ENCODE peak calls at places on chromosomes 2 and 18, in four cellular contexts. G, Q, C and B are unnamed samples.

GRCh38 chr2:178072383-178073301 is at the start of gene PDE11A:
- DNase-seq in G (no peak), Q (peak), C (peak), B (peak)

GRCh38 chr2:150853258-150853657 is 365.8 kb upstream of the RND3 start:
- DNase-seq in G (no peak), Q (no peak), C (no peak), B (no peak)

GRCh38 chr2:163157411-163157810 is 318.8 kb upstream of the KCNH7 start:
- DNase-seq in G (no peak), Q (no peak), C (no peak), B (no peak)

GRCh38 chr2:216292475-216292874 is 79.8 kb downstream of the MARCHF4 start:
- DNase-seq in G (no peak), Q (no peak), C (no peak), B (no peak)

GRCh38 chr2:24489942-24490673 is 946 bp upstream of the NCOA1 start:
- DNase-seq in G (no peak), Q (peak), C (peak), B (no peak)

GRCh38 chr2:7029291-7030059 is 112.3 kb downstream of the RNF144A start:
- DNase-seq in G (no peak), Q (no peak), C (no peak), B (no peak)

GRCh38 chr2:200618590-200619021 is 32.8 kb downstream of the AOX1 start:
- DNase-seq in G (no peak), Q (no peak), C (no peak), B (no peak)

GRCh38 chr2:125224830-125225229 is 1199.7 kb downstream of the CNTNAP5 start:
- DNase-seq in G (no peak), Q (no peak), C (no peak), B (no peak)

GRCh38 chr18:59051470-59052165 is 88.1 kb upstream of the SEC11C start:
- DNase-seq in G (no peak), Q (no peak), C (no peak), B (no peak)

GRCh38 chr18:80249217-80250093 is 2.1 kb upstream of the PARD6G start:
- DNase-seq in G (no peak), Q (no peak), C (no peak), B (no peak)

GRCh38 chr18:45312727-45313126 is 302.5 kb upstream of the SLC14A2 start:
- DNase-seq in G (no peak), Q (no peak), C (no peak), B (no peak)

GRCh38 chr18:21145371-21145770 is 33.8 kb upstream of the ROCK1 start:
- DNase-seq in G (no peak), Q (no peak), C (no peak), B (no peak)

GRCh38 chr2:39175391-39175790 is 54.5 kb upstream of the SOS1 start:
- DNase-seq in G (no peak), Q (no peak), C (no peak), B (no peak)

GRCh38 chr2:232075080-232075479 is 113.6 kb downstream of the DIS3L2 start:
- DNase-seq in G (no peak), Q (no peak), C (no peak), B (no peak)

DNA sequence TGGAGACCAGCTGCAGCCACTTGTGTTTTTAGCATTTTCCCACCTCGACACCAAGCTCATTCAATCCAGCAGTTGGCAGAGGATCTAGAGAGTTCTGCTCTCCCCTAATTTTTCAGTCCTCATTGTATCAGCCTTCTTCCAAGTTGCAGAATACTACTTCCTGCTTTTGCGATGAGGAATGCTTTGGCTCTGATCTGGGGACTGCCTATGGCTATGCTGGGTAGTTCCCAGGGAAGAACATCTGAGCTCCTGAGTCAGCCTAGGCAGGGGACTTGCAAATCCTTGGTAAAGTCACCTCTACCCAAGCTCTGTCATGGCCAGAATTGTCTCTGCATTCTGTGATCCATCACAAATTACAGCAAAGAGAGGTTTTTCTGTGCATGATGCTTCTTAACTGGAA is 139.4 kb upstream of the RAB12 start:
- DNase-seq in G (no peak), Q (no peak), C (no peak), B (no peak)
- H3K27ac ChIP-seq in G (no peak), Q (no peak), C (no peak), B (no peak)

GRCh38 chr2:37180640-37181039 is 7.8 kb downstream of the SULT6B1 start:
- DNase-seq in G (no peak), Q (no peak), C (no peak), B (no peak)

GRCh38 chr2:37180006-37180639 is 8.3 kb downstream of the SULT6B1 start:
- DNase-seq in G (no peak), Q (no peak), C (no peak), B (no peak)

DNA sequence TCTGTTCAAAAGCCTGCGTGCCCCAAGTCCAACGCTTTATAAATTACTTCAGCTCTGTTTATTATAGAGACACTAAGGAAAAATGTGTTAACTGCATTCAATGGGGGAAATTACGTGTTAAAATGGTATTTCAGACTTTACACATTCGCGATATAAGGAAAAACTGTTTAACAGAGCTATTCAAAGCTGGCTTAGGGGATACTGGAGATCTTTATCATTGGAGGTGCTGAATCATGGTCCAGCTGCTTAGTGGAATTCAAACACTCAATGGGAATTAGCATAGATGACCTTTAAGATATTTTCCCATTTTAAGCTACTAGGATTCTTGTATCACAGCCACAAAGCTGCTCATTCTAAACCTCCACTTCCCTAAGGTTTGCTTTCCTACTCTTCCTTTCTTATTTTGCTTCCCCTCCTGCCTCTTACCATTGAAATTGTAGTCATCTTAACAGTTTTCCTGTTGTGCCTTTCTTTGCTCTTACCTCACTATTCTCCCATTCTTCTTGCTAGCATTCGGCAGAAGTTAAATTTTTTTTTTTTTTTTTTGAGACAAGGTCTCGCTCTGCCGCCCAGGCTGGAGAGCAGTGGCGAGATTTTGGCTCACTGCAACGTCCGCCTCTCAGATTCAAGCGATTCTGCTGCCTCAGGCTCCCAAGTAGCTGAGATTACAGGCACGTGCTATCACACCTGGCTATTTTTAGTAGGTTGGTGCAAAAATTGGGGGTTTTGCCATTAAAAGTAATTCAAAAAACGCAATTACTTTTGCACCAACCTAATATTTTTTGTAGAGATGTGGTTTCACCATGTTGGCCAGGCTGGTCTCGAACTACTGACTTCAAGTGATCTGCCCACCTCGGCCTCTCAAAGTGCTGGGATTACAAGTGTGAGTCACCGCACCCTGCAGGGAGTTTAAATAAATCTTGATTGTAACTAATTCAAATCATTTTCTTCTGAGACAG is 6.5 kb downstream of the SULT6B1 start:
- DNase-seq in G (no peak), Q (no peak), C (no peak), B (no peak)
- H3K27ac ChIP-seq in G (no peak), Q (no peak), C (no peak), B (no peak)

GRCh38 chr2:88885679-88886402 is 194.4 kb downstream of the RPIA start:
- DNase-seq in G (no peak), Q (no peak), C (no peak), B (no peak)
- H3K27ac ChIP-seq in G (no peak), Q (no peak), C (no peak), B (no peak)

DNA sequence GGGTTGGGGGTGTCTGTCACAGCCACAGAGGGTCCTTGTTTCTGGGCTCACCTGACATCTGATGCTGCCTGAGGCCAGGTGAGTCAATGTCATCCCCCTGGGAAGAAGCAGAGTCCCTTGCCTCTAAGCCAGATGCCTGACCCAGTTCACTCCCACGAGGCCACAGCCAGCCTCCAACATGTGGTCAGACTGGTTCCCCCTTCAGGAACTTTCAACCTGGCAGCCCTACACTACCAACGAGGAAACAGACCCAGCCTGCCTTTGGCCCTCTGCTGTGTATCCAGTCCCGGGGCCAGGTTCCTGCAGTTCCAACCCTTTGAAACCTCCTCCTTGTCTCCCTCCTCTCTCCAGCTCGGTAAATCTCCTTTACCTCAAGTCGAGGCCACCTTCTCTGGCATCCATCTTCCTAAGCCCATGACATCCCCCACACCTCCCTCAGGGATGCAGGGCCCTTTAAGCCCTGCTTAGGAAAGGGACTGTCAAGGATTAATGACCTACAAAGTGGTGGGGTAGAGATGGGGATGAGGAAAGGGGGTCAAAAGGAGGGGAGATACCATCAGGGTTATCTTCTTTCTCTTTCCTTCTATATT is 49.2 kb upstream of the SMAD2 start:
- DNase-seq in G (no peak), Q (no peak), C (no peak), B (no peak)
- H3K27ac ChIP-seq in G (no peak), Q (no peak), C (no peak), B (no peak)

GRCh38 chr2:157386747-157387146 is 57.1 kb downstream of the CYTIP start:
- DNase-seq in G (no peak), Q (no peak), C (no peak), B (no peak)

GRCh38 chr2:157388827-157389226 is 55.1 kb downstream of the CYTIP start:
- DNase-seq in G (no peak), Q (no peak), C (no peak), B (no peak)

GRCh38 chr2:157386247-157386646 is 57.6 kb downstream of the CYTIP start:
- DNase-seq in G (no peak), Q (no peak), C (no peak), B (no peak)
- H3K27ac ChIP-seq in G (no peak), Q (no peak), C (no peak), B (no peak)

GRCh38 chr2:109446531-109447131 is 167.1 kb downstream of the SEPTIN10 start:
- DNase-seq in G (no peak), Q (peak), C (no peak), B (peak)
- H3K27ac ChIP-seq in G (no peak), Q (no peak), C (no peak), B (peak)

GRCh38 chr2:108260773-108261172 is 21.0 kb downstream of the SULT1C3 start:
- DNase-seq in G (no peak), Q (no peak), C (no peak), B (no peak)
- H3K27ac ChIP-seq in G (no peak), Q (no peak), C (no peak), B (no peak)

DNA sequence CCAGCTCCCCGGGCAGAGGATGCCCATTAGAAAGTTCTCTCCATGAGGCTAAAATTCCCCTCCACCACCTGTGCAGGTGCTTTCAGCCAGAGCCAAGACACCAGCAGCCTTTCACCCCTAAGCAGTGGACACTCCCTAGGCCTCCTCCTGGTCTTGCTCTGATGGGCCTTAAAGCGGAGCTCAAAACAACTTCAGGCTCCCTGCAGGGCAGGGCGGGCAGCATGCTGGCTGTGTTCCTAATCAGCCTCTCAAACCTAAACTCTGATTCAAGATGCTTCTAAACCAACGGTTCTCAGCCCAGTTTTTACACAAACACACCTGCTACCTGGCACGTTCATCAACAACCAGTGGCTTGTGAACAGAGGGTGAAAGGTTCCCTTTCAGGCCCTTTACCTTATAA is 254.4 kb downstream of the TWIST2 start:
- DNase-seq in G (no peak), Q (no peak), C (no peak), B (no peak)
- H3K27ac ChIP-seq in G (no peak), Q (no peak), C (no peak), B (no peak)